ENCODE peak calls at places on chromosomes 5 and 9, in six cellular contexts. One of them, this sample, is unnamed.

GRCh38 chr5:98108497-98108896 is 665.0 kb upstream of the RGMB start:
- DNase-seq in activated T-helper 1 cell treated with Interleukin-2 at 50 U/mL for 16 hours: no peak
- DNase-seq in stimulated activated CD8-positive, alpha-beta memory T cell treated with anti-CD3 and anti-CD28 coated beads, Interleukin-15, amount 100 ng/mL, for 1 hour: no peak
- DNase-seq in activated CD4-positive, alpha-beta memory T cell treated with anti-CD3 and anti-CD28 coated beads, Interleukin-2, amount 10 ng/mL, durations not matched to agents 7 days and 5 days: no peak
- DNase-seq in GM13976: no peak
- DNase-seq in neural crest cell: no peak
- DNase-seq in this sample: no peak

GRCh38 chr9:122042056-122042455 is 51.1 kb downstream of the TTLL11 start:
- DNase-seq in activated T-helper 1 cell treated with Interleukin-2 at 50 U/mL for 16 hours: no peak
- DNase-seq in stimulated activated CD8-positive, alpha-beta memory T cell treated with anti-CD3 and anti-CD28 coated beads, Interleukin-15, amount 100 ng/mL, for 1 hour: no peak
- DNase-seq in activated CD4-positive, alpha-beta memory T cell treated with anti-CD3 and anti-CD28 coated beads, Interleukin-2, amount 10 ng/mL, durations not matched to agents 7 days and 5 days: no peak
- DNase-seq in GM13976: no peak
- DNase-seq in neural crest cell: no peak
- DNase-seq in this sample: no peak

GRCh38 chr5:180718810-180719453 is 20.9 kb downstream of the OR2Y1 start:
- DNase-seq in activated T-helper 1 cell treated with Interleukin-2 at 50 U/mL for 16 hours: no peak
- DNase-seq in stimulated activated CD8-positive, alpha-beta memory T cell treated with anti-CD3 and anti-CD28 coated beads, Interleukin-15, amount 100 ng/mL, for 1 hour: peak; percentile 20
- DNase-seq in activated CD4-positive, alpha-beta memory T cell treated with anti-CD3 and anti-CD28 coated beads, Interleukin-2, amount 10 ng/mL, durations not matched to agents 7 days and 5 days: peak; percentile 29
- DNase-seq in GM13976: no peak
- DNase-seq in neural crest cell: peak; percentile 49
- DNase-seq in this sample: no peak

GRCh38 chr5:6448622-6449464 is at the start of gene UBE2QL1:
- DNase-seq in activated T-helper 1 cell treated with Interleukin-2 at 50 U/mL for 16 hours: no peak
- DNase-seq in stimulated activated CD8-positive, alpha-beta memory T cell treated with anti-CD3 and anti-CD28 coated beads, Interleukin-15, amount 100 ng/mL, for 1 hour: no peak
- DNase-seq in activated CD4-positive, alpha-beta memory T cell treated with anti-CD3 and anti-CD28 coated beads, Interleukin-2, amount 10 ng/mL, durations not matched to agents 7 days and 5 days: no peak
- DNase-seq in GM13976: peak; percentile 63
- DNase-seq in neural crest cell: peak; percentile 11
- DNase-seq in this sample: peak; percentile 44

GRCh38 chr5:52560366-52560765 is 227.3 kb upstream of the ITGA1 start:
- DNase-seq in activated T-helper 1 cell treated with Interleukin-2 at 50 U/mL for 16 hours: no peak
- DNase-seq in stimulated activated CD8-positive, alpha-beta memory T cell treated with anti-CD3 and anti-CD28 coated beads, Interleukin-15, amount 100 ng/mL, for 1 hour: no peak
- DNase-seq in activated CD4-positive, alpha-beta memory T cell treated with anti-CD3 and anti-CD28 coated beads, Interleukin-2, amount 10 ng/mL, durations not matched to agents 7 days and 5 days: no peak
- DNase-seq in GM13976: no peak
- DNase-seq in neural crest cell: no peak
- DNase-seq in this sample: peak; percentile 59

GRCh38 chr9:101449071-101449721 is 13.6 kb upstream of the ALDOB start:
- DNase-seq in activated T-helper 1 cell treated with Interleukin-2 at 50 U/mL for 16 hours: peak; percentile 8
- DNase-seq in stimulated activated CD8-positive, alpha-beta memory T cell treated with anti-CD3 and anti-CD28 coated beads, Interleukin-15, amount 100 ng/mL, for 1 hour: peak; percentile 19
- DNase-seq in activated CD4-positive, alpha-beta memory T cell treated with anti-CD3 and anti-CD28 coated beads, Interleukin-2, amount 10 ng/mL, durations not matched to agents 7 days and 5 days: peak; percentile 38
- DNase-seq in GM13976: peak; percentile 85
- DNase-seq in neural crest cell: peak; percentile 73
- DNase-seq in this sample: peak; percentile 86

GRCh38 chr9:137021979-137022619 is 5.9 kb downstream of the ABCA2 start:
- DNase-seq in activated T-helper 1 cell treated with Interleukin-2 at 50 U/mL for 16 hours: peak; percentile 49
- DNase-seq in stimulated activated CD8-positive, alpha-beta memory T cell treated with anti-CD3 and anti-CD28 coated beads, Interleukin-15, amount 100 ng/mL, for 1 hour: peak; percentile 40
- DNase-seq in activated CD4-positive, alpha-beta memory T cell treated with anti-CD3 and anti-CD28 coated beads, Interleukin-2, amount 10 ng/mL, durations not matched to agents 7 days and 5 days: peak; percentile 86
- DNase-seq in GM13976: peak; percentile 77
- DNase-seq in neural crest cell: no peak
- DNase-seq in this sample: no peak

GRCh38 chr9:20028192-20028848 is 239.5 kb upstream of the SLC24A2 start:
- DNase-seq in activated T-helper 1 cell treated with Interleukin-2 at 50 U/mL for 16 hours: no peak
- DNase-seq in stimulated activated CD8-positive, alpha-beta memory T cell treated with anti-CD3 and anti-CD28 coated beads, Interleukin-15, amount 100 ng/mL, for 1 hour: no peak
- DNase-seq in activated CD4-positive, alpha-beta memory T cell treated with anti-CD3 and anti-CD28 coated beads, Interleukin-2, amount 10 ng/mL, durations not matched to agents 7 days and 5 days: no peak
- DNase-seq in GM13976: no peak
- DNase-seq in neural crest cell: no peak
- DNase-seq in this sample: no peak

GRCh38 chr9:76803083-76803482 is 38.8 kb downstream of the PCA3 start:
- DNase-seq in activated T-helper 1 cell treated with Interleukin-2 at 50 U/mL for 16 hours: no peak
- DNase-seq in stimulated activated CD8-positive, alpha-beta memory T cell treated with anti-CD3 and anti-CD28 coated beads, Interleukin-15, amount 100 ng/mL, for 1 hour: no peak
- DNase-seq in activated CD4-positive, alpha-beta memory T cell treated with anti-CD3 and anti-CD28 coated beads, Interleukin-2, amount 10 ng/mL, durations not matched to agents 7 days and 5 days: no peak
- DNase-seq in GM13976: no peak
- DNase-seq in neural crest cell: no peak
- DNase-seq in this sample: no peak

GRCh38 chr5:150278046-150278760 is 11.4 kb downstream of the CAMK2A start:
- DNase-seq in activated T-helper 1 cell treated with Interleukin-2 at 50 U/mL for 16 hours: no peak
- DNase-seq in stimulated activated CD8-positive, alpha-beta memory T cell treated with anti-CD3 and anti-CD28 coated beads, Interleukin-15, amount 100 ng/mL, for 1 hour: no peak
- DNase-seq in activated CD4-positive, alpha-beta memory T cell treated with anti-CD3 and anti-CD28 coated beads, Interleukin-2, amount 10 ng/mL, durations not matched to agents 7 days and 5 days: no peak
- DNase-seq in GM13976: no peak
- DNase-seq in neural crest cell: no peak
- DNase-seq in this sample: no peak

GRCh38 chr9:109255394-109255793 is 65.5 kb downstream of the EPB41L4B start:
- DNase-seq in activated T-helper 1 cell treated with Interleukin-2 at 50 U/mL for 16 hours: no peak
- DNase-seq in stimulated activated CD8-positive, alpha-beta memory T cell treated with anti-CD3 and anti-CD28 coated beads, Interleukin-15, amount 100 ng/mL, for 1 hour: no peak
- DNase-seq in activated CD4-positive, alpha-beta memory T cell treated with anti-CD3 and anti-CD28 coated beads, Interleukin-2, amount 10 ng/mL, durations not matched to agents 7 days and 5 days: no peak
- DNase-seq in GM13976: no peak
- DNase-seq in neural crest cell: no peak
- DNase-seq in this sample: no peak

GRCh38 chr5:32710859-32711692 is at the start of gene NPR3:
- DNase-seq in activated T-helper 1 cell treated with Interleukin-2 at 50 U/mL for 16 hours: no peak
- DNase-seq in stimulated activated CD8-positive, alpha-beta memory T cell treated with anti-CD3 and anti-CD28 coated beads, Interleukin-15, amount 100 ng/mL, for 1 hour: no peak
- DNase-seq in activated CD4-positive, alpha-beta memory T cell treated with anti-CD3 and anti-CD28 coated beads, Interleukin-2, amount 10 ng/mL, durations not matched to agents 7 days and 5 days: no peak
- DNase-seq in GM13976: peak; percentile 29
- DNase-seq in neural crest cell: peak; percentile 2
- DNase-seq in this sample: peak; percentile 10

GRCh38 chr5:34685485-34686197 is 29.5 kb downstream of the RAI14 start:
- DNase-seq in activated T-helper 1 cell treated with Interleukin-2 at 50 U/mL for 16 hours: no peak
- DNase-seq in stimulated activated CD8-positive, alpha-beta memory T cell treated with anti-CD3 and anti-CD28 coated beads, Interleukin-15, amount 100 ng/mL, for 1 hour: no peak
- DNase-seq in activated CD4-positive, alpha-beta memory T cell treated with anti-CD3 and anti-CD28 coated beads, Interleukin-2, amount 10 ng/mL, durations not matched to agents 7 days and 5 days: no peak
- DNase-seq in GM13976: no peak
- DNase-seq in neural crest cell: no peak
- DNase-seq in this sample: peak; percentile 57

GRCh38 chr5:172902497-172903472 is 56.4 kb upstream of the RPL26L1 start:
- DNase-seq in activated T-helper 1 cell treated with Interleukin-2 at 50 U/mL for 16 hours: no peak
- DNase-seq in stimulated activated CD8-positive, alpha-beta memory T cell treated with anti-CD3 and anti-CD28 coated beads, Interleukin-15, amount 100 ng/mL, for 1 hour: no peak
- DNase-seq in activated CD4-positive, alpha-beta memory T cell treated with anti-CD3 and anti-CD28 coated beads, Interleukin-2, amount 10 ng/mL, durations not matched to agents 7 days and 5 days: no peak
- DNase-seq in GM13976: no peak
- DNase-seq in neural crest cell: peak; percentile 24
- DNase-seq in this sample: no peak

GRCh38 chr5:134145061-134145757 is 30.7 kb downstream of the TCF7 start:
- DNase-seq in activated T-helper 1 cell treated with Interleukin-2 at 50 U/mL for 16 hours: no peak
- DNase-seq in stimulated activated CD8-positive, alpha-beta memory T cell treated with anti-CD3 and anti-CD28 coated beads, Interleukin-15, amount 100 ng/mL, for 1 hour: no peak
- DNase-seq in activated CD4-positive, alpha-beta memory T cell treated with anti-CD3 and anti-CD28 coated beads, Interleukin-2, amount 10 ng/mL, durations not matched to agents 7 days and 5 days: no peak
- DNase-seq in GM13976: no peak
- DNase-seq in neural crest cell: no peak
- DNase-seq in this sample: no peak

GRCh38 chr5:167463939-167464338 is 827.5 kb upstream of the WWC1 start:
- DNase-seq in activated T-helper 1 cell treated with Interleukin-2 at 50 U/mL for 16 hours: no peak
- DNase-seq in stimulated activated CD8-positive, alpha-beta memory T cell treated with anti-CD3 and anti-CD28 coated beads, Interleukin-15, amount 100 ng/mL, for 1 hour: no peak
- DNase-seq in activated CD4-positive, alpha-beta memory T cell treated with anti-CD3 and anti-CD28 coated beads, Interleukin-2, amount 10 ng/mL, durations not matched to agents 7 days and 5 days: no peak
- DNase-seq in GM13976: no peak
- DNase-seq in neural crest cell: no peak
- DNase-seq in this sample: no peak

GRCh38 chr5:170273968-170274710 is 23.4 kb downstream of the LCP2 start:
- DNase-seq in activated T-helper 1 cell treated with Interleukin-2 at 50 U/mL for 16 hours: no peak
- DNase-seq in stimulated activated CD8-positive, alpha-beta memory T cell treated with anti-CD3 and anti-CD28 coated beads, Interleukin-15, amount 100 ng/mL, for 1 hour: no peak
- DNase-seq in activated CD4-positive, alpha-beta memory T cell treated with anti-CD3 and anti-CD28 coated beads, Interleukin-2, amount 10 ng/mL, durations not matched to agents 7 days and 5 days: peak; percentile 68
- DNase-seq in GM13976: peak; percentile 41
- DNase-seq in neural crest cell: no peak
- DNase-seq in this sample: no peak

GRCh38 chr5:139654464-139654863 is 6.3 kb downstream of the CXXC5 start:
- DNase-seq in activated T-helper 1 cell treated with Interleukin-2 at 50 U/mL for 16 hours: no peak
- DNase-seq in stimulated activated CD8-positive, alpha-beta memory T cell treated with anti-CD3 and anti-CD28 coated beads, Interleukin-15, amount 100 ng/mL, for 1 hour: no peak
- DNase-seq in activated CD4-positive, alpha-beta memory T cell treated with anti-CD3 and anti-CD28 coated beads, Interleukin-2, amount 10 ng/mL, durations not matched to agents 7 days and 5 days: no peak
- DNase-seq in GM13976: no peak
- DNase-seq in neural crest cell: no peak
- DNase-seq in this sample: no peak

GRCh38 chr9:109232449-109232848 is 65.4 kb upstream of the FRRS1L start:
- DNase-seq in activated T-helper 1 cell treated with Interleukin-2 at 50 U/mL for 16 hours: no peak
- DNase-seq in stimulated activated CD8-positive, alpha-beta memory T cell treated with anti-CD3 and anti-CD28 coated beads, Interleukin-15, amount 100 ng/mL, for 1 hour: no peak
- DNase-seq in activated CD4-positive, alpha-beta memory T cell treated with anti-CD3 and anti-CD28 coated beads, Interleukin-2, amount 10 ng/mL, durations not matched to agents 7 days and 5 days: no peak
- DNase-seq in GM13976: no peak
- DNase-seq in neural crest cell: no peak
- DNase-seq in this sample: no peak

GRCh38 chr9:83649080-83649479 is 26.1 kb downstream of the IDNK start:
- DNase-seq in activated T-helper 1 cell treated with Interleukin-2 at 50 U/mL for 16 hours: peak; percentile 57
- DNase-seq in stimulated activated CD8-positive, alpha-beta memory T cell treated with anti-CD3 and anti-CD28 coated beads, Interleukin-15, amount 100 ng/mL, for 1 hour: peak; percentile 68
- DNase-seq in activated CD4-positive, alpha-beta memory T cell treated with anti-CD3 and anti-CD28 coated beads, Interleukin-2, amount 10 ng/mL, durations not matched to agents 7 days and 5 days: peak; percentile 75
- DNase-seq in GM13976: peak; percentile 72
- DNase-seq in neural crest cell: peak; percentile 55
- DNase-seq in this sample: no peak

GRCh38 chr9:136831720-136832104 is 10.6 kb upstream of the AJM1 start:
- DNase-seq in activated T-helper 1 cell treated with Interleukin-2 at 50 U/mL for 16 hours: no peak
- DNase-seq in stimulated activated CD8-positive, alpha-beta memory T cell treated with anti-CD3 and anti-CD28 coated beads, Interleukin-15, amount 100 ng/mL, for 1 hour: no peak
- DNase-seq in activated CD4-positive, alpha-beta memory T cell treated with anti-CD3 and anti-CD28 coated beads, Interleukin-2, amount 10 ng/mL, durations not matched to agents 7 days and 5 days: no peak
- DNase-seq in GM13976: no peak
- DNase-seq in neural crest cell: no peak
- DNase-seq in this sample: no peak

GRCh38 chr5:171495122-171495700 is 75.8 kb downstream of the FGF18 start:
- DNase-seq in activated T-helper 1 cell treated with Interleukin-2 at 50 U/mL for 16 hours: no peak
- DNase-seq in stimulated activated CD8-positive, alpha-beta memory T cell treated with anti-CD3 and anti-CD28 coated beads, Interleukin-15, amount 100 ng/mL, for 1 hour: no peak
- DNase-seq in activated CD4-positive, alpha-beta memory T cell treated with anti-CD3 and anti-CD28 coated beads, Interleukin-2, amount 10 ng/mL, durations not matched to agents 7 days and 5 days: no peak
- DNase-seq in GM13976: no peak
- DNase-seq in neural crest cell: no peak
- DNase-seq in this sample: no peak

GRCh38 chr9:6827370-6827949 is 69.7 kb downstream of the KDM4C start:
- DNase-seq in activated T-helper 1 cell treated with Interleukin-2 at 50 U/mL for 16 hours: no peak
- DNase-seq in stimulated activated CD8-positive, alpha-beta memory T cell treated with anti-CD3 and anti-CD28 coated beads, Interleukin-15, amount 100 ng/mL, for 1 hour: no peak
- DNase-seq in activated CD4-positive, alpha-beta memory T cell treated with anti-CD3 and anti-CD28 coated beads, Interleukin-2, amount 10 ng/mL, durations not matched to agents 7 days and 5 days: peak; percentile 28
- DNase-seq in GM13976: peak; percentile 55
- DNase-seq in neural crest cell: peak; percentile 63
- DNase-seq in this sample: peak; percentile 64

GRCh38 chr9:130243882-130244170 is 21.7 kb upstream of the HMCN2 start:
- DNase-seq in activated T-helper 1 cell treated with Interleukin-2 at 50 U/mL for 16 hours: no peak
- DNase-seq in stimulated activated CD8-positive, alpha-beta memory T cell treated with anti-CD3 and anti-CD28 coated beads, Interleukin-15, amount 100 ng/mL, for 1 hour: no peak
- DNase-seq in activated CD4-positive, alpha-beta memory T cell treated with anti-CD3 and anti-CD28 coated beads, Interleukin-2, amount 10 ng/mL, durations not matched to agents 7 days and 5 days: no peak
- DNase-seq in GM13976: no peak
- DNase-seq in neural crest cell: no peak
- DNase-seq in this sample: no peak

GRCh38 chr9:121399883-121400607 is 30.0 kb upstream of the STOM start:
- DNase-seq in activated T-helper 1 cell treated with Interleukin-2 at 50 U/mL for 16 hours: no peak
- DNase-seq in stimulated activated CD8-positive, alpha-beta memory T cell treated with anti-CD3 and anti-CD28 coated beads, Interleukin-15, amount 100 ng/mL, for 1 hour: no peak
- DNase-seq in activated CD4-positive, alpha-beta memory T cell treated with anti-CD3 and anti-CD28 coated beads, Interleukin-2, amount 10 ng/mL, durations not matched to agents 7 days and 5 days: no peak
- DNase-seq in GM13976: peak; percentile 38
- DNase-seq in neural crest cell: no peak
- DNase-seq in this sample: peak; percentile 38

GRCh38 chr9:87701931-87702421 is 23.9 kb upstream of the CTSL start:
- DNase-seq in activated T-helper 1 cell treated with Interleukin-2 at 50 U/mL for 16 hours: no peak
- DNase-seq in stimulated activated CD8-positive, alpha-beta memory T cell treated with anti-CD3 and anti-CD28 coated beads, Interleukin-15, amount 100 ng/mL, for 1 hour: no peak
- DNase-seq in activated CD4-positive, alpha-beta memory T cell treated with anti-CD3 and anti-CD28 coated beads, Interleukin-2, amount 10 ng/mL, durations not matched to agents 7 days and 5 days: no peak
- DNase-seq in GM13976: no peak
- DNase-seq in neural crest cell: no peak
- DNase-seq in this sample: no peak

GRCh38 chr5:65742565-65743231 is 20.7 kb downstream of the NLN start:
- DNase-seq in activated T-helper 1 cell treated with Interleukin-2 at 50 U/mL for 16 hours: no peak
- DNase-seq in stimulated activated CD8-positive, alpha-beta memory T cell treated with anti-CD3 and anti-CD28 coated beads, Interleukin-15, amount 100 ng/mL, for 1 hour: no peak
- DNase-seq in activated CD4-positive, alpha-beta memory T cell treated with anti-CD3 and anti-CD28 coated beads, Interleukin-2, amount 10 ng/mL, durations not matched to agents 7 days and 5 days: peak; percentile 35
- DNase-seq in GM13976: peak; percentile 68
- DNase-seq in neural crest cell: no peak
- DNase-seq in this sample: no peak

GRCh38 chr9:85727500-85727899 is 14.3 kb downstream of the AGTPBP1 start:
- DNase-seq in activated T-helper 1 cell treated with Interleukin-2 at 50 U/mL for 16 hours: no peak
- DNase-seq in stimulated activated CD8-positive, alpha-beta memory T cell treated with anti-CD3 and anti-CD28 coated beads, Interleukin-15, amount 100 ng/mL, for 1 hour: no peak
- DNase-seq in activated CD4-positive, alpha-beta memory T cell treated with anti-CD3 and anti-CD28 coated beads, Interleukin-2, amount 10 ng/mL, durations not matched to agents 7 days and 5 days: no peak
- DNase-seq in GM13976: no peak
- DNase-seq in neural crest cell: no peak
- DNase-seq in this sample: no peak

GRCh38 chr5:114407783-114408182 is 45.9 kb downstream of the KCNN2 start:
- DNase-seq in activated T-helper 1 cell treated with Interleukin-2 at 50 U/mL for 16 hours: no peak
- DNase-seq in stimulated activated CD8-positive, alpha-beta memory T cell treated with anti-CD3 and anti-CD28 coated beads, Interleukin-15, amount 100 ng/mL, for 1 hour: no peak
- DNase-seq in activated CD4-positive, alpha-beta memory T cell treated with anti-CD3 and anti-CD28 coated beads, Interleukin-2, amount 10 ng/mL, durations not matched to agents 7 days and 5 days: no peak
- DNase-seq in GM13976: no peak
- DNase-seq in neural crest cell: no peak
- DNase-seq in this sample: no peak

GRCh38 chr9:109880276-109881169 is 100.5 kb downstream of the PALM2AKAP2 start:
- DNase-seq in activated T-helper 1 cell treated with Interleukin-2 at 50 U/mL for 16 hours: no peak
- DNase-seq in stimulated activated CD8-positive, alpha-beta memory T cell treated with anti-CD3 and anti-CD28 coated beads, Interleukin-15, amount 100 ng/mL, for 1 hour: no peak
- DNase-seq in activated CD4-positive, alpha-beta memory T cell treated with anti-CD3 and anti-CD28 coated beads, Interleukin-2, amount 10 ng/mL, durations not matched to agents 7 days and 5 days: peak; percentile 41
- DNase-seq in GM13976: peak; percentile 57
- DNase-seq in neural crest cell: no peak
- DNase-seq in this sample: no peak

GRCh38 chr9:108882052-108882888 is 20.2 kb downstream of the ACTL7A start:
- DNase-seq in activated T-helper 1 cell treated with Interleukin-2 at 50 U/mL for 16 hours: no peak
- DNase-seq in stimulated activated CD8-positive, alpha-beta memory T cell treated with anti-CD3 and anti-CD28 coated beads, Interleukin-15, amount 100 ng/mL, for 1 hour: no peak
- DNase-seq in activated CD4-positive, alpha-beta memory T cell treated with anti-CD3 and anti-CD28 coated beads, Interleukin-2, amount 10 ng/mL, durations not matched to agents 7 days and 5 days: no peak
- DNase-seq in GM13976: no peak
- DNase-seq in neural crest cell: no peak
- DNase-seq in this sample: no peak

GRCh38 chr9:4555251-4555650 is 65.0 kb downstream of the SLC1A1 start:
- DNase-seq in activated T-helper 1 cell treated with Interleukin-2 at 50 U/mL for 16 hours: no peak
- DNase-seq in stimulated activated CD8-positive, alpha-beta memory T cell treated with anti-CD3 and anti-CD28 coated beads, Interleukin-15, amount 100 ng/mL, for 1 hour: no peak
- DNase-seq in activated CD4-positive, alpha-beta memory T cell treated with anti-CD3 and anti-CD28 coated beads, Interleukin-2, amount 10 ng/mL, durations not matched to agents 7 days and 5 days: no peak
- DNase-seq in GM13976: no peak
- DNase-seq in neural crest cell: no peak
- DNase-seq in this sample: peak; percentile 85

GRCh38 chr5:82330921-82331320 is 52.8 kb upstream of the RPS23 start:
- DNase-seq in activated T-helper 1 cell treated with Interleukin-2 at 50 U/mL for 16 hours: no peak
- DNase-seq in stimulated activated CD8-positive, alpha-beta memory T cell treated with anti-CD3 and anti-CD28 coated beads, Interleukin-15, amount 100 ng/mL, for 1 hour: no peak
- DNase-seq in activated CD4-positive, alpha-beta memory T cell treated with anti-CD3 and anti-CD28 coated beads, Interleukin-2, amount 10 ng/mL, durations not matched to agents 7 days and 5 days: no peak
- DNase-seq in GM13976: no peak
- DNase-seq in neural crest cell: no peak
- DNase-seq in this sample: no peak

GRCh38 chr5:9467199-9468069 is 78.4 kb downstream of the SEMA5A start:
- DNase-seq in activated T-helper 1 cell treated with Interleukin-2 at 50 U/mL for 16 hours: no peak
- DNase-seq in stimulated activated CD8-positive, alpha-beta memory T cell treated with anti-CD3 and anti-CD28 coated beads, Interleukin-15, amount 100 ng/mL, for 1 hour: no peak
- DNase-seq in activated CD4-positive, alpha-beta memory T cell treated with anti-CD3 and anti-CD28 coated beads, Interleukin-2, amount 10 ng/mL, durations not matched to agents 7 days and 5 days: no peak
- DNase-seq in GM13976: no peak
- DNase-seq in neural crest cell: no peak
- DNase-seq in this sample: no peak

GRCh38 chr9:82011133-82011532 is 22.6 kb downstream of the SPATA31D1 start:
- DNase-seq in activated T-helper 1 cell treated with Interleukin-2 at 50 U/mL for 16 hours: no peak
- DNase-seq in stimulated activated CD8-positive, alpha-beta memory T cell treated with anti-CD3 and anti-CD28 coated beads, Interleukin-15, amount 100 ng/mL, for 1 hour: no peak
- DNase-seq in activated CD4-positive, alpha-beta memory T cell treated with anti-CD3 and anti-CD28 coated beads, Interleukin-2, amount 10 ng/mL, durations not matched to agents 7 days and 5 days: no peak
- DNase-seq in GM13976: no peak
- DNase-seq in neural crest cell: no peak
- DNase-seq in this sample: no peak

GRCh38 chr5:134994560-134995156 is 27.0 kb downstream of the CATSPER3 start:
- DNase-seq in activated T-helper 1 cell treated with Interleukin-2 at 50 U/mL for 16 hours: no peak
- DNase-seq in stimulated activated CD8-positive, alpha-beta memory T cell treated with anti-CD3 and anti-CD28 coated beads, Interleukin-15, amount 100 ng/mL, for 1 hour: no peak
- DNase-seq in activated CD4-positive, alpha-beta memory T cell treated with anti-CD3 and anti-CD28 coated beads, Interleukin-2, amount 10 ng/mL, durations not matched to agents 7 days and 5 days: no peak
- DNase-seq in GM13976: peak; percentile 16
- DNase-seq in neural crest cell: no peak
- DNase-seq in this sample: no peak

GRCh38 chr9:69579749-69580581 is 92.2 kb downstream of the APBA1 start:
- DNase-seq in activated T-helper 1 cell treated with Interleukin-2 at 50 U/mL for 16 hours: no peak
- DNase-seq in stimulated activated CD8-positive, alpha-beta memory T cell treated with anti-CD3 and anti-CD28 coated beads, Interleukin-15, amount 100 ng/mL, for 1 hour: no peak
- DNase-seq in activated CD4-positive, alpha-beta memory T cell treated with anti-CD3 and anti-CD28 coated beads, Interleukin-2, amount 10 ng/mL, durations not matched to agents 7 days and 5 days: no peak
- DNase-seq in GM13976: no peak
- DNase-seq in neural crest cell: no peak
- DNase-seq in this sample: no peak

GRCh38 chr5:109164001-109164400 is 245.8 kb downstream of the PJA2 start:
- DNase-seq in activated T-helper 1 cell treated with Interleukin-2 at 50 U/mL for 16 hours: no peak
- DNase-seq in stimulated activated CD8-positive, alpha-beta memory T cell treated with anti-CD3 and anti-CD28 coated beads, Interleukin-15, amount 100 ng/mL, for 1 hour: no peak
- DNase-seq in activated CD4-positive, alpha-beta memory T cell treated with anti-CD3 and anti-CD28 coated beads, Interleukin-2, amount 10 ng/mL, durations not matched to agents 7 days and 5 days: no peak
- DNase-seq in GM13976: no peak
- DNase-seq in neural crest cell: no peak
- DNase-seq in this sample: no peak

This sample was measured in NCI-H2227 treated with DMSO at 0.1 percent for 48 hours.